ENCODE peak calls at places on chromosome 17, in four cellular contexts. F, M, Y and G are unnamed samples.

GRCh38 chr17:7673239-7673638 is 14.1 kb downstream of the TP53 start:
- DNase-seq in M (no peak), F (no peak), Y (no peak), G (no peak)

GRCh38 chr17:39848600-39848999 is 15.5 kb downstream of the IKZF3 start:
- DNase-seq in Y (no peak), F (no peak), M (no peak), G (no peak)

GRCh38 chr17:44828919-44829557 is 1.0 kb downstream of the GJC1 start:
- DNase-seq in F (peak; percentile 50), Y (no peak), M (no peak), G (no peak)

GRCh38 chr17:66138120-66138519 is 53.8 kb downstream of the CEP112 start:
- DNase-seq in Y (no peak), M (no peak), F (no peak), G (no peak)

GRCh38 chr17:39923230-39923629 is 4.2 kb downstream of the ORMDL3 start:
- DNase-seq in Y (no peak), F (no peak), M (no peak), G (no peak)

GRCh38 chr17:68155692-68156091 is 92.2 kb upstream of the AMZ2 start:
- DNase-seq in M (no peak), Y (no peak), F (no peak), G (no peak)

GRCh38 chr17:50275279-50275678 is 1.0 kb downstream of the TMEM92 start:
- DNase-seq in Y (no peak), M (no peak), F (no peak), G (no peak)

GRCh38 chr17:81111066-81111465 is 54.2 kb upstream of the PVALEF start:
- DNase-seq in F (no peak), M (no peak), Y (no peak), G (no peak)

GRCh38 chr17:7774037-7774659 is 56.6 kb downstream of the DNAH2 start:
- DNase-seq in F (no peak), Y (no peak), M (peak; percentile 88), G (no peak)

GRCh38 chr17:68790931-68791330 is 164.3 kb downstream of the ABCA8 start:
- DNase-seq in M (peak; percentile 47), Y (no peak), F (no peak), G (no peak)

GRCh38 chr17:19578545-19578944 is 44.9 kb downstream of the SLC47A1 start:
- DNase-seq in M (peak; percentile 51), Y (no peak), F (peak; percentile 36), G (no peak)

GRCh38 chr17:81365601-81366585 is 29.4 kb upstream of the BAHCC1 start:
- DNase-seq in M (peak; percentile 75), F (peak; percentile 80), Y (peak; percentile 99), G (peak; percentile 88)

GRCh38 chr17:51647873-51648272 is 387.5 kb downstream of the UTP18 start:
- DNase-seq in F (peak; percentile 67), M (no peak), Y (no peak), G (peak; percentile 71)

GRCh38 chr17:42010898-42011516 is 6.2 kb downstream of the DNAJC7 start:
- DNase-seq in F (peak; percentile 37), Y (no peak), M (no peak), G (no peak)

DNA sequence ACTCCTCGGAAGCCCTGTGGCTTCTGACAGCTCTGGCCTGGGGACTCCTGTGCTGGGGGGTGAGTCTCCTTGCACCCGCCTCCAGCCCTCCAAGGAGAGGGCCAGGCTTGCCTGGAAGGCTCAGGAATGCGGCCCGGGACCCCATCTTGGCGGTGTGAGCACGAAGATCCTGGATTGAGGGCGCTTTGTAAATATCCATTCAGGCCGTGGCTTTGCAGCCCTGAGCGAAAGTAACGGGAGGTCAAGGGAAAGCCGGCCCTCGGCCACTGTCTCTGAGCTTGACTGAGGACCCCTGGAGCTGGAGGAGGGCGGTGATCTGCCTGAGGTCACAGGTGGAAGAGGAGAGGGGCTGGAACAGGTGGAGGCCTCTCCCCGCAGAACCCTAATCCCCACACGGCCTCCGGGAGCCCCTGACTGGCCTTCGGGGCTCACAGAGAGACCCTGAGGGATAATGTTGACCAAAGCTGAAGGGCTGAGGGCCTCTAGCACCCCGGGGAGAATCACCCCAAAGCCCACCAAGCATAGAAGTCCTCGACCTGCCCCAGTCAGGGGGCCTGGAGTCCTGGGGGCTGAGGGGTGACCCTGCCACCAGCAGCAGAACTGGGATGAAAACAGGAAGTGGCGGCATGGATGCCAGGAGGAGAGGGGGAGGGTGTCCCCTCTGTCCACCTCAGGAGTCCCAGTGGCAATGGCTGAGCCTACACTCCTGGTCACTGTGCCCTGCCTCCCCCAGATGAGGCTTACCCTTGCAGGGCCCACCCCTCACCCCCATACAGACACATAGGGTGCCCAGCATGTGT is 8.3 kb upstream of the RASD1 start:
- DNase-seq in F (no peak), M (no peak), Y (no peak), G (no peak)
- H3K27ac ChIP-seq in F (no peak overlapping the region), M (no peak overlapping the region), Y (no peak overlapping the region), G (no peak overlapping the region)

GRCh38 chr17:47102914-47103313 is 86.2 kb downstream of the CDC27 start:
- DNase-seq in M (no peak), Y (no peak), F (no peak), G (no peak)

GRCh38 chr17:47096343-47096742 is 92.8 kb downstream of the CDC27 start:
- DNase-seq in F (no peak), M (no peak), Y (no peak), G (no peak)

GRCh38 chr17:47095268-47095667 is 93.8 kb downstream of the CDC27 start:
- DNase-seq in Y (no peak), F (no peak), M (no peak), G (no peak)

GRCh38 chr17:47099451-47099986 is 89.6 kb downstream of the CDC27 start:
- DNase-seq in Y (no peak), M (no peak), F (no peak), G (no peak)

GRCh38 chr17:47099987-47100711 is 88.9 kb downstream of the CDC27 start:
- DNase-seq in Y (peak; percentile 90), M (peak; percentile 96), F (peak; percentile 82), G (peak; percentile 26)
- H3K27ac ChIP-seq in Y (peak overlapping the region; percentile 56), M (peak overlapping the region; percentile 76), F (peak overlapping the region; percentile 57), G (peak overlapping the region; percentile 39)

GRCh38 chr17:74785096-74785980 is 9.2 kb upstream of the NAT9 start:
- DNase-seq in F (peak; percentile 52), M (no peak), Y (no peak), G (no peak)
- H3K27ac ChIP-seq in F (no peak overlapping the region), M (no peak overlapping the region), Y (no peak overlapping the region), G (no peak overlapping the region)

DNA sequence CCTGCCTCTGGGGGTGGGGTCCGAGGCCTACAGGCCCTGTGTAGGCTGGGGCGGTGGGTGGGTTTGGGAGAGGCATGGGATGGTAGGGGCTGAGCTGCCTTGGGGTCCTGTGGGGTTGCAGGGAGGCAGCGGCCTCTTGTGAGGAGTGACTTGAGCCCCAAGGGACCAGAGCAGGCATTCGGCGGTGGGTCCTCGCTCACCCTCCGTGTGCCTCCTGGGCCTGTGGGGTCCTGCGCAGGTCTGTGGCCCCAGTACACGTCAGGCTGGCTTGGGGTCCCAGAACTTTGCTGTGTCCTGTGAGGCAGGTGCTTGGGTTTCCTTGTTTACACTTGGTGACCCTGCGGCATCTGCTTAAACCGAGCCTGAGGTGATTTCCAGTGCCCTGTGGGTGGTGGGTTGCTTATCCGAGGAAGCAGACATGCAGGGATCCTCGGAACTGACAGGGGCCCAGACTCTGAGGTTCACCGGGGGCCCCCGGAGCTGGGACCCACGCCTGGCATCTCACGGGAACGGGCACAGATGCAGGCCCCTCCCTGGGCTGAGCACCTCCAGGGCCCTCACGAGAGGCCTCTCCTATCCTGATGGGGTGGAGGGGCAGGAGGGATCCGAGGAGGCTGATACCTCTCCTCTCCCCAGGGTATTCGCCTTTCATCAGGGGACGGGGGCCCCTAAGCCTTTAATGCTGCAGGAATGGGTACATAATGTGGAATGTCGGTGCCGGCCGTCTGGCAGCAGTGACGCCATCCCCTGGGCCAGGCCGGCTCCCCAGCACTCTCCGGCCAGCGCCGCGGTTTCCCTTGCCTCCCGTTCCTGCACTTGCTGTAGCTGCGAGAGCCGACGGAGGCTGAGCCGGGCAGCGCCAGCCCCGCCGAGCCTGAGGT is 7.7 kb downstream of the METRNL start:
- DNase-seq in Y (no peak), M (no peak), F (no peak), G (no peak)
- H3K27ac ChIP-seq in Y (no peak overlapping the region), M (no peak overlapping the region), F (no peak overlapping the region), G (no peak overlapping the region)

GRCh38 chr17:28748852-28749515 is 5.2 kb downstream of the TRAF4 start:
- DNase-seq in Y (peak; percentile 52), M (peak; percentile 28), F (no peak), G (no peak)
- H3K27ac ChIP-seq in Y (peak overlapping the region; percentile 98), M (no peak overlapping the region), F (no peak overlapping the region), G (peak overlapping the region; percentile 99)

GRCh38 chr17:1474402-1475189 is 17.9 kb downstream of the MYO1C start:
- DNase-seq in Y (no peak), F (no peak), M (no peak), G (no peak)
- H3K27ac ChIP-seq in Y (no peak overlapping the region), F (no peak overlapping the region), M (no peak overlapping the region), G (no peak overlapping the region)

GRCh38 chr17:1511756-1512321 is 4.6 kb downstream of the INPP5K start:
- DNase-seq in Y (no peak), M (no peak), F (peak; percentile 80), G (no peak)
- H3K27ac ChIP-seq in Y (peak overlapping the region; percentile 6), M (no peak overlapping the region), F (peak overlapping the region; percentile 65), G (peak overlapping the region; percentile 82)

GRCh38 chr17:57410169-57410568 is 153.8 kb downstream of the MSI2 start:
- DNase-seq in F (no peak), Y (no peak), M (no peak), G (no peak)

GRCh38 chr17:57407287-57408063 is 151.2 kb downstream of the MSI2 start:
- DNase-seq in F (no peak), M (no peak), Y (no peak), G (no peak)

GRCh38 chr17:57406131-57406980 is 150.0 kb downstream of the MSI2 start:
- DNase-seq in F (no peak), M (no peak), Y (no peak), G (no peak)

GRCh38 chr17:57406981-57407286 is 150.6 kb downstream of the MSI2 start:
- DNase-seq in M (no peak), Y (no peak), F (no peak), G (no peak)

GRCh38 chr17:57408064-57408811 is 151.9 kb downstream of the MSI2 start:
- DNase-seq in M (no peak), Y (no peak), F (no peak), G (no peak)
- H3K27ac ChIP-seq in M (no peak overlapping the region), Y (peak overlapping the region; percentile 56), F (no peak overlapping the region), G (peak overlapping the region; percentile 41)

DNA sequence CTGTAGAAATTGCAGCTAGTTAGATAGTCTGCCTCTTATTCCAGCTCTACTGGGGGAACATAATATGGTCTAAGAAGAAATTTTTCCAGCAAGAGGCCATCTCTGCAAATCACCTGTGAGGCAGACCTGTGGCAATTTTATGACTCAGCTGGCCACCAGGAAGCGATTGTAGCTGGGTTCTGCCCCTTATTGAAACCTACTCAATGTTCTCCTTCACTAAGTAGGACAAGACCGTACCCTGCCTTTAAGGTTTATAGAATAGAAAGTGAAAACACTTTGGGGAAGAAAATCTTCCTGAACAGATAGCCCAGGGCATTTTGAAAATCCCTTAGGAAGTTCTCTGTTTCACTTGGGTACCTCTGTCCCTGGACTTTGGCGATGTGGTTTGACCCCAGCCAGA is 7.9 kb downstream of the CCL3 start:
- DNase-seq in F (no peak), Y (no peak), M (no peak), G (no peak)
- H3K27ac ChIP-seq in F (no peak overlapping the region), Y (no peak overlapping the region), M (no peak overlapping the region), G (no peak overlapping the region)